ENCODE peak calls at places on chromosomes 4 and X, in ten cellular contexts. P is Panc1; W is NT2/D1; D is IMR-90; I is mesendoderm; C is vagina; J is heart left ventricle; V is CD8-positive, alpha-beta T cell; O is psoas muscle; Y is CD4-positive, CD25-positive, alpha-beta regulatory T cell. N is an unnamed sample.

GRCh38 chrX:149825424-149825823 is 43.7 kb downstream of the MAGEA9 start:
- DNase-seq in D (no peak), C (no peak), P (no peak), J (no peak), I (peak; percentile 54), Y (peak; percentile 13), O (no peak), W (no peak), V (peak; percentile 40), N (no peak)

GRCh38 chr4:26074672-26075071 is 160.7 kb downstream of the SMIM20 start:
- DNase-seq in V (no peak), O (no peak), Y (no peak), W (no peak), D (no peak), I (peak; percentile 18), C (no peak), J (no peak), P (no peak), N (peak; percentile 67)

GRCh38 chr4:166602068-166602467 is 632.2 kb downstream of the SPOCK3 start:
- DNase-seq in V (no peak), C (no peak), O (peak; percentile 9), W (no peak), J (no peak), Y (no peak), D (no peak), I (no peak), P (no peak), N (no peak)

GRCh38 chr4:33959519-33959918 is 2284.8 kb downstream of the ARAP2 start:
- DNase-seq in C (no peak), O (no peak), Y (no peak), V (no peak), W (no peak), I (no peak), J (no peak), D (no peak), P (no peak), N (no peak)

GRCh38 chr4:10808591-10808990 is 124.0 kb upstream of the CLNK start:
- DNase-seq in W (no peak), P (no peak), I (no peak), C (no peak), O (peak; percentile 14), J (no peak), Y (no peak), V (no peak), D (peak; percentile 68), N (no peak)

GRCh38 chrX:130083656-130084382 is 26.5 kb downstream of the ELF4 start:
- DNase-seq in V (no peak), W (no peak), C (no peak), D (no peak), J (no peak), O (no peak), I (no peak), P (no peak), Y (no peak), N (peak; percentile 65)

GRCh38 chr4:112063260-112063659 is 82.0 kb upstream of the FAM241A start:
- DNase-seq in I (no peak), D (no peak), Y (no peak), P (no peak), W (no peak), V (no peak), J (no peak), C (no peak), O (no peak), N (no peak)

GRCh38 chr4:37615059-37615719 is 71.0 kb downstream of the RELL1 start:
- DNase-seq in O (no peak), Y (no peak), P (no peak), W (no peak), I (no peak), D (no peak), J (no peak), C (no peak), V (no peak), N (no peak)

GRCh38 chr4:167185465-167185864 is 48.8 kb downstream of the SPOCK3 start:
- DNase-seq in Y (no peak), I (no peak), C (no peak), J (no peak), D (no peak), P (no peak), V (no peak), O (no peak), W (no peak), N (no peak)

GRCh38 chr4:152327606-152328453 is 208.1 kb downstream of the FBXW7 start:
- DNase-seq in Y (peak; percentile 23), W (no peak), I (no peak), V (no peak), P (no peak), C (no peak), O (no peak), J (no peak), D (no peak), N (no peak)

GRCh38 chr4:89899854-89900253 is 5.2 kb downstream of the MMRN1 start:
- DNase-seq in I (no peak), W (no peak), P (no peak), J (no peak), O (no peak), V (no peak), C (no peak), Y (no peak), D (no peak), N (no peak)

GRCh38 chr4:4694296-4694772 is 152.5 kb upstream of the STX18 start:
- DNase-seq in O (no peak), D (peak; percentile 23), Y (no peak), P (no peak), I (peak; percentile 81), W (peak; percentile 81), J (no peak), V (no peak), C (no peak), N (no peak)

GRCh38 chr4:152500308-152500707 is 35.6 kb downstream of the FBXW7 start:
- DNase-seq in O (no peak), I (no peak), P (no peak), D (no peak), W (no peak), Y (no peak), J (no peak), C (no peak), V (no peak), N (no peak)

GRCh38 chr4:7055990-7056325 is 11.9 kb downstream of the GRPEL1 start:
- DNase-seq in V (no peak), I (no peak), W (no peak), Y (no peak), J (no peak), P (no peak), O (no peak), C (peak; percentile 88), D (no peak), N (no peak)
- H3K36me3 ChIP-seq in V (peaks cover 43% of the 10 kb centered on the region), I (peaks cover 2% of the 10 kb centered on the region), W (peaks cover 74% of the 10 kb centered on the region), Y (peaks cover 67% of the 10 kb centered on the region), J (peaks cover 77% of the 10 kb centered on the region), P (peaks cover 5% of the 10 kb centered on the region), O (peaks cover 65% of the 10 kb centered on the region), C (peaks cover 57% of the 10 kb centered on the region), D (peaks cover 48% of the 10 kb centered on the region), N (peaks cover 72% of the 10 kb centered on the region)

GRCh38 chr4:1297023-1297395 is 7.3 kb downstream of the MAEA start:
- DNase-seq in C (no peak), V (no peak), J (no peak), W (no peak), D (no peak), O (no peak), Y (no peak), P (no peak), I (no peak), N (no peak)

GRCh38 chr4:1300466-1301455 is 11.1 kb downstream of the MAEA start:
- DNase-seq in J (peak; percentile 64), C (no peak), W (no peak), D (peak; percentile 76), I (peak; percentile 48), V (no peak), O (peak; percentile 74), P (no peak), Y (no peak), N (peak; percentile 88)

GRCh38 chr4:1297456-1298325 is 8.0 kb downstream of the MAEA start:
- DNase-seq in J (no peak), O (no peak), P (no peak), I (peak; percentile 55), V (no peak), D (no peak), W (no peak), C (no peak), Y (no peak), N (no peak)

GRCh38 chr4:1298461-1298860 is 8.8 kb downstream of the MAEA start:
- DNase-seq in P (no peak), O (no peak), C (no peak), I (no peak), V (no peak), W (no peak), J (no peak), D (no peak), Y (no peak), N (peak; percentile 20)

DNA sequence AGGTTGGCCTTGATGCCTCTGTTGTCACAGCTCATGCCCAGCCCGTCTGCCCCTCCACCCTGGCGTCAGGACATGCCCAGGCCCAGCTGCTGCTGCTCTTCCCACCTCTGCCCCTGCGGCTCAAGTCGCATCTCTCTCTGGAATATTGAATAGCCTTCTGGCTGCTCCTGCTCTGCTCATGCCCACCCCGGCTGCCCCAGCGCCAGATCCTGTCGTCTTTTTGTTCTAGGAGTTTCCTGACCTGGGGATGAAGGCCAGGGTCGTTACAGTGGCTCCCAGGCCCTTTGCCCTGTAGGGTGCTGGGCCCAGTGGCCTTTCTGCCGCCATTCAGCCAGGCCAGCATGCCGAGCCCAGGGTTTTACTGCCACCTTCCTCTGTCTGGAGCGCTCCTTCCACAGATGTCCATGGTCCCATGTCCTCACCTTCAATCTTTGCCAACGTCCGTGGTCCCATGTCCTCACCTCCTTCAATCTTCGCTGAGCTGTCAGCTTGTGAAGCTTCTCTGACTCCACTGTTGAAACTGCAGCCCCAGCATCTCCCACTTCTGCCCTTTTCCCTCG is 9.7 kb downstream of the MAEA start:
- DNase-seq in I (no peak), V (no peak), C (no peak), Y (no peak), P (no peak), D (no peak), W (no peak), O (no peak), J (peak; percentile 30), N (peak; percentile 22)
- H3K36me3 ChIP-seq in I (no peaks in the 10 kb centered on the region), V (peaks cover 5% of the 10 kb centered on the region), C (peaks cover 26% of the 10 kb centered on the region), Y (peaks cover 49% of the 10 kb centered on the region), P (peaks cover 3% of the 10 kb centered on the region), D (peaks cover 27% of the 10 kb centered on the region), W (peaks cover 73% of the 10 kb centered on the region), O (peaks cover 38% of the 10 kb centered on the region), J (peaks cover 52% of the 10 kb centered on the region), N (peaks cover 46% of the 10 kb centered on the region)

DNA sequence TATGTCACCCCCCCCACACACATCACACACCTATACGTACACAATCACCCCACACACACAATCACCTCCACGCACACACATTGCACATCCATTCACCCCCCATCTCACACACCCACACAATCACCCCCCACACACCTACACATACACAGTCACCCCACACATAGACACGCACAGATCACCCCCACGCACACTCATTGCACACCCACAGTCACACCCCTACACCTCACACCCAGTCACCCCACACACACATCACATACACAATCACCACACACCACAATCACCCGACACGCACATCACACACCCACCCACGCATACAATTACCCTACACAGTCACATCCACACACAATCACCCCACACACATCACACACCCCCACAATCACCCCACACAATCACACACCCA is 15.9 kb upstream of the TADA2B start:
- DNase-seq in P (no peak), O (no peak), C (no peak), J (no peak), I (no peak), W (no peak), V (no peak), D (no peak), Y (no peak), N (no peak)
- H3K36me3 ChIP-seq in P (no peaks in the 10 kb centered on the region), O (peaks cover 73% of the 10 kb centered on the region), C (peaks cover 59% of the 10 kb centered on the region), J (peaks cover 87% of the 10 kb centered on the region), I (peaks cover 1% of the 10 kb centered on the region), W (peaks cover 88% of the 10 kb centered on the region), V (peaks cover 27% of the 10 kb centered on the region), D (peaks cover 60% of the 10 kb centered on the region), Y (peaks cover 90% of the 10 kb centered on the region), N (peaks cover 86% of the 10 kb centered on the region)

GRCh38 chrX:287670-288069 is 6.5 kb downstream of the PLCXD1 start:
- DNase-seq in J (no peak), O (no peak), W (no peak), V (no peak), D (no peak), P (no peak), Y (no peak), C (no peak), I (no peak), N (no peak)
- H3K36me3 ChIP-seq in J (peaks cover 39% of the 10 kb centered on the region), O (peaks cover 49% of the 10 kb centered on the region), W (peaks cover 76% of the 10 kb centered on the region), V (peaks cover 23% of the 10 kb centered on the region), D (peaks cover 50% of the 10 kb centered on the region), P (peaks cover 10% of the 10 kb centered on the region), Y (peaks cover 20% of the 10 kb centered on the region), C (peaks cover 35% of the 10 kb centered on the region), I (peaks cover 27% of the 10 kb centered on the region), N (peaks cover 71% of the 10 kb centered on the region)